ENCODE peak calls at places on chromosomes 2 and 18, in nine cellular contexts. V is choroid plexus epithelial cell, R is astrocyte, H is IMR-90, A is colonic mucosa, B is pancreas, J is left ventricle myocardium inferior, C is thoracic aorta, E is ovary. T is an unnamed sample.
A peak's percentile ranks its signal among the peaks of the same experiment; 100 is the strongest.

GRCh38 chr2:158742536-158742935 is 52.6 kb upstream of the DAPL1 start:
- DNase-seq in A (no peak), V (no peak), J (no peak), R (no peak), C (no peak), H (no peak), E (no peak), B (no peak), T (no peak)

GRCh38 chr2:11457935-11458334 is 8.0 kb downstream of the E2F6 start:
- DNase-seq in B (no peak), H (no peak), E (no peak), J (no peak), C (no peak), V (no peak), R (no peak), A (no peak), T (no peak)

GRCh38 chr18:74367905-74368304 is 52.3 kb downstream of the C18orf63 start:
- DNase-seq in E (no peak), B (no peak), A (no peak), C (no peak), H (no peak), J (peak; percentile 23), R (no peak), V (no peak), T (no peak)

GRCh38 chr2:210544839-210545238 is 11.6 kb upstream of the CPS1 start:
- DNase-seq in B (no peak), A (no peak), J (no peak), R (no peak), H (no peak), C (no peak), E (no peak), V (no peak), T (no peak)

GRCh38 chr2:60472026-60472425 is 81.4 kb downstream of the BCL11A start:
- DNase-seq in J (peak; percentile 43), A (peak; percentile 12), R (no peak), V (no peak), H (no peak), B (no peak), C (no peak), E (no peak), T (no peak)

GRCh38 chr18:35076556-35076955 is 35.3 kb downstream of the MAPRE2 start:
- DNase-seq in C (no peak), H (peak; percentile 84), E (no peak), B (no peak), J (no peak), R (peak; percentile 93), V (peak; percentile 93), A (no peak), T (no peak)

GRCh38 chr18:67301592-67301991 is 214.9 kb downstream of the DSEL start:
- DNase-seq in A (no peak), J (no peak), E (no peak), R (peak; percentile 20), V (peak; percentile 33), B (no peak), H (peak; percentile 13), C (no peak), T (no peak)

GRCh38 chr18:59502222-59502898 is 143.3 kb upstream of the LMAN1 start:
- DNase-seq in C (no peak), V (peak; percentile 95), E (no peak), H (peak; percentile 94), A (no peak), R (peak; percentile 85), J (peak; percentile 30), B (no peak), T (no peak)

GRCh38 chr2:36625304-36625703 is 27.3 kb upstream of the FEZ2 start:
- DNase-seq in C (no peak), A (no peak), H (no peak), B (no peak), V (no peak), R (no peak), E (no peak), J (no peak), T (no peak)

GRCh38 chr18:67997496-67997895 is 481.0 kb upstream of the DSEL start:
- DNase-seq in R (no peak), A (no peak), J (no peak), V (peak; percentile 61), B (no peak), E (no peak), H (no peak), C (no peak), T (no peak)

GRCh38 chr2:29281585-29281984 is 166.4 kb downstream of the CLIP4 start:
- DNase-seq in J (no peak), V (peak; percentile 91), E (peak; percentile 71), B (no peak), H (peak; percentile 1), A (no peak), R (peak; percentile 73), C (no peak), T (no peak)

GRCh38 chr2:232028631-232029030 is 67.1 kb downstream of the DIS3L2 start:
- DNase-seq in J (peak; percentile 54), R (peak; percentile 30), E (no peak), V (peak; percentile 73), C (no peak), H (peak; percentile 10), A (no peak), B (no peak), T (no peak)

GRCh38 chr18:8176554-8176953 is 432.7 kb upstream of the RAB12 start:
- DNase-seq in R (no peak), C (no peak), A (no peak), V (no peak), J (no peak), H (no peak), B (peak; percentile 24), E (no peak), T (no peak)

GRCh38 chr18:59379772-59380530 is 20.9 kb upstream of the LMAN1 start:
- DNase-seq in A (no peak), C (no peak), H (peak; percentile 41), V (peak; percentile 10), E (no peak), B (no peak), J (no peak), R (no peak), T (no peak)

GRCh38 chr18:79575891-79576685 is 103.5 kb upstream of the CTDP1 start:
- DNase-seq in C (no peak), R (peak; percentile 77), A (no peak), H (peak; percentile 84), J (peak; percentile 64), E (peak; percentile 63), V (peak; percentile 78), B (peak; percentile 74), T (no peak)

GRCh38 chr2:36792947-36793346 is 96.4 kb downstream of the VIT start:
- DNase-seq in A (no peak), H (no peak), R (no peak), V (no peak), B (no peak), E (no peak), C (no peak), J (no peak), T (no peak)

GRCh38 chr2:118177932-118178331 is 89.7 kb downstream of the INSIG2 start:
- DNase-seq in C (no peak), V (peak; percentile 5), J (no peak), R (no peak), B (no peak), H (no peak), A (no peak), E (no peak), T (no peak)

GRCh38 chr18:9918016-9918680 is 4.3 kb downstream of the VAPA start:
- DNase-seq in C (no peak), B (no peak), A (no peak), J (no peak), R (peak; percentile 41), V (peak; percentile 51), H (peak; percentile 47), E (no peak), T (no peak)

GRCh38 chr18:27239669-27240068 is 54.6 kb upstream of the CHST9 start:
- DNase-seq in C (no peak), B (no peak), J (no peak), V (no peak), A (no peak), R (no peak), E (no peak), H (no peak), T (no peak)

GRCh38 chr2:230226090-230226551 is 585 bp downstream of the SP140 start:
- DNase-seq in B (no peak), H (no peak), E (no peak), V (no peak), R (no peak), A (no peak), C (no peak), J (no peak), T (peak; percentile 72)

GRCh38 chr2:230227216-230227615 is 1.7 kb downstream of the SP140 start:
- DNase-seq in H (no peak), B (no peak), R (no peak), V (no peak), A (no peak), E (no peak), J (no peak), C (no peak), T (peak; percentile 25)

GRCh38 chr2:230221533-230221932 is 1.7 kb upstream of the SP110 start:
- DNase-seq in B (no peak), V (no peak), H (no peak), E (no peak), C (no peak), J (no peak), R (no peak), A (no peak), T (no peak)

GRCh38 chr2:230225486-230225885 is at the start of gene SP140:
- DNase-seq in A (peak; percentile 41), J (peak; percentile 31), V (no peak), E (no peak), C (no peak), H (no peak), B (peak; percentile 46), R (no peak), T (peak; percentile 76)

GRCh38 chr2:230224458-230224857 is 1.1 kb upstream of the SP140 start:
- DNase-seq in C (no peak), A (no peak), R (no peak), H (no peak), V (no peak), B (no peak), E (no peak), J (no peak), T (no peak)
- H3K4me3 ChIP-seq in C (no peak overlapping the region), A (no peak overlapping the region), R (no peak overlapping the region), H (no peak overlapping the region), V (no peak overlapping the region), B (no peak overlapping the region), E (no peak overlapping the region), J (no peak overlapping the region), T (no peak overlapping the region)

GRCh38 chr2:178193823-178194599 is at the start of gene OSBPL6:
- DNase-seq in H (peak; percentile 82), A (peak; percentile 73), V (peak; percentile 85), J (peak; percentile 87), B (peak; percentile 83), E (peak; percentile 83), R (peak; percentile 74), C (peak; percentile 8), T (peak; percentile 82)
- TF ChIP-seq CTCF in H (peak; percentile 35), A (no peak), V (no peak), J (peak; percentile 59), B (peak; percentile 29), E (peak; percentile 49), R (no peak), C (peak; percentile 25), T (no peak)

GRCh38 chr2:10195278-10196219 is 73.0 kb downstream of the RRM2 start:
- DNase-seq in E (no peak), C (no peak), R (no peak), A (no peak), B (no peak), V (no peak), H (no peak), J (no peak), T (no peak)
- H3K4me3 ChIP-seq in E (no peak overlapping the region), C (no peak overlapping the region), R (no peak overlapping the region), A (no peak overlapping the region), B (no peak overlapping the region), V (no peak overlapping the region), H (no peak overlapping the region), J (no peak overlapping the region), T (no peak overlapping the region)

GRCh38 chr18:3468066-3468705 is 18.2 kb downstream of the TGIF1 start:
- DNase-seq in J (no peak), V (no peak), B (no peak), E (no peak), H (no peak), R (no peak), C (no peak), A (peak; percentile 8), T (no peak)
- TF ChIP-seq CTCF in J (no peak), V (peak; percentile 24), B (no peak), E (no peak), H (no peak), R (no peak), C (no peak), A (no peak), T (no peak)